ENCODE peak calls at places on chromosomes 6 and 20, in eight cellular contexts. S is bronchial epithelial cell; V is substantia nigra; X is T-helper 17 cell; Y is CD4-positive, alpha-beta T cell; A is H9; E is AG10803; K is NCI-H1092 treated with DMSO at 0.1 percent for 48 hours. B is an unnamed sample.

GRCh38 chr6:19153981-19154295 is 683.2 kb upstream of the ID4 start:
- DNase-seq in Y (no peak), V (no peak), X (no peak), E (no peak), S (no peak), A (no peak), K (no peak), B (no peak)

GRCh38 chr6:28896505-28897392 is 27.0 kb downstream of the TRIM27 start:
- DNase-seq in E (peak; percentile 53), S (peak; percentile 59), V (peak; percentile 78), Y (peak; percentile 32), X (peak; percentile 23), K (peak; percentile 72), A (peak; percentile 61), B (peak; percentile 92)

GRCh38 chr20:1308702-1309095 is 20.2 kb downstream of the SDCBP2 start:
- DNase-seq in X (no peak), A (no peak), S (no peak), Y (no peak), K (no peak), V (no peak), E (no peak), B (no peak)

GRCh38 chr6:139973602-139974373 is 599.3 kb upstream of the CITED2 start:
- DNase-seq in S (peak; percentile 43), K (no peak), Y (no peak), A (no peak), X (no peak), E (peak; percentile 68), V (no peak), B (no peak)

GRCh38 chr6:170160031-170160627 is 130.7 kb downstream of the DLL1 start:
- DNase-seq in E (no peak), K (no peak), Y (no peak), A (no peak), X (no peak), S (no peak), V (no peak), B (no peak)

GRCh38 chr20:60249436-60249835 is 291.2 kb downstream of the CDH26 start:
- DNase-seq in E (peak; percentile 92), A (no peak), Y (no peak), K (no peak), V (no peak), S (peak; percentile 96), X (no peak), B (no peak)

GRCh38 chr6:109036588-109037320 is 57.9 kb downstream of the SESN1 start:
- DNase-seq in S (no peak), K (no peak), Y (no peak), E (no peak), X (no peak), V (no peak), A (no peak), B (no peak)

GRCh38 chr20:37323985-37324384 is 22.0 kb upstream of the SRC start:
- DNase-seq in S (peak; percentile 67), Y (no peak), K (no peak), E (peak; percentile 93), X (no peak), V (no peak), A (no peak), B (no peak)

GRCh38 chr6:133254552-133255228 is 13.5 kb downstream of the EYA4 start:
- DNase-seq in K (peak; percentile 15), E (peak; percentile 11), Y (no peak), X (no peak), S (peak; percentile 84), V (no peak), A (no peak), B (no peak)

GRCh38 chr6:35027807-35028206 is 113.3 kb downstream of the TCP11 start:
- DNase-seq in X (no peak), E (no peak), A (no peak), V (no peak), S (no peak), Y (no peak), K (no peak), B (no peak)

GRCh38 chr6:119633461-119633860 is 283.9 kb upstream of the MAN1A1 start:
- DNase-seq in E (no peak), X (no peak), K (no peak), V (no peak), S (no peak), Y (no peak), A (no peak), B (peak; percentile 32)

GRCh38 chr20:37095108-37095608 is 639 bp downstream of the RBL1 start:
- DNase-seq in E (no peak), X (peak; percentile 29), S (no peak), K (peak; percentile 53), A (no peak), V (no peak), Y (peak; percentile 53), B (no peak)

GRCh38 chr6:14880717-14881116 is 365.2 kb upstream of the JARID2 start:
- DNase-seq in K (no peak), A (no peak), Y (no peak), E (no peak), V (no peak), S (no peak), X (no peak), B (no peak)

GRCh38 chr20:64143018-64143801 is 21.0 kb upstream of the MYT1 start:
- DNase-seq in E (no peak), K (no peak), S (no peak), X (no peak), V (no peak), A (no peak), Y (no peak), B (no peak)

B was measured in NCI-H748 treated with DMSO at 0.1 percent for 48 hours.